ENCODE peak calls at places on chromosomes 1 and 21, in ten cellular contexts. N is fibroblast of mammary gland, Y is A549, Q is AG10803, T is colonic mucosa, G is AG09309, V is nephron progenitor cell, K is testis, B is omental fat pad, L is cardiac fibroblast. Z is an unnamed sample.

GRCh38 chr1:243264718-243265117 is 8.9 kb downstream of the SDCCAG8 start:
- DNase-seq in N (peak; percentile 94), Y (no peak), Q (peak; percentile 82), T (no peak), G (no peak), V (no peak), K (no peak), B (no peak), L (peak; percentile 93), Z (no peak)

GRCh38 chr1:19466112-19466561 is 19.2 kb downstream of the CAPZB start:
- DNase-seq in N (no peak), Y (no peak), Q (no peak), T (no peak), G (no peak), V (no peak), K (peak; percentile 48), B (no peak), L (no peak), Z (no peak)

GRCh38 chr1:169108897-169109560 is 2.5 kb downstream of the ATP1B1 start:
- DNase-seq in N (no peak), Y (no peak), Q (no peak), T (peak; percentile 61), G (no peak), V (no peak), K (peak; percentile 55), B (no peak), L (no peak), Z (no peak)

GRCh38 chr1:40185951-40186864 is 25.0 kb downstream of the RLF start:
- DNase-seq in N (peak; percentile 44), Y (no peak), Q (peak; percentile 63), T (no peak), G (no peak), V (no peak), K (no peak), B (no peak), L (peak; percentile 49), Z (no peak)

GRCh38 chr1:110674337-110675059 is at the start of gene KCNA3:
- DNase-seq in N (no peak), Y (no peak), Q (no peak), T (peak; percentile 31), G (no peak), V (peak; percentile 82), K (peak; percentile 56), B (no peak), L (no peak), Z (peak; percentile 45)

GRCh38 chr1:191615422-191615821 is 542.8 kb upstream of the RGS18 start:
- DNase-seq in N (no peak), Y (no peak), Q (no peak), T (no peak), G (no peak), V (no peak), K (no peak), B (no peak), L (no peak), Z (no peak)

GRCh38 chr21:42286416-42286815 is 28.8 kb downstream of the TFF3 start:
- DNase-seq in N (no peak), Y (no peak), Q (no peak), T (no peak), G (no peak), V (no peak), K (no peak), B (no peak), L (no peak), Z (no peak)

GRCh38 chr1:111448482-111448917 is 556 bp downstream of the WDR77 start:
- DNase-seq in N (peak; percentile 24), Y (peak; percentile 19), Q (peak; percentile 4), T (peak; percentile 38), G (no peak), V (no peak), K (no peak), B (no peak), L (peak; percentile 29), Z (no peak)

GRCh38 chr1:111988743-111989453 is 570 bp downstream of the KCND3 start:
- DNase-seq in N (no peak), Y (no peak), Q (no peak), T (peak; percentile 23), G (no peak), V (peak; percentile 29), K (peak; percentile 25), B (no peak), L (no peak), Z (peak; percentile 19)

GRCh38 chr1:231628207-231628876 is 1.8 kb downstream of the DISC1 start:
- DNase-seq in N (peak; percentile 12), Y (no peak), Q (peak; percentile 45), T (no peak), G (no peak), V (no peak), K (no peak), B (peak; percentile 53), L (peak; percentile 16), Z (no peak)

GRCh38 chr1:179955318-179955638 is 668 bp downstream of the CEP350 start:
- DNase-seq in N (peak; percentile 7), Y (peak; percentile 3), Q (peak; percentile 11), T (no peak), G (no peak), V (no peak), K (peak; percentile 51), B (no peak), L (peak; percentile 33), Z (no peak)

GRCh38 chr1:200634449-200635122 is 14.0 kb upstream of the KIF14 start:
- DNase-seq in N (no peak), Y (no peak), Q (no peak), T (no peak), G (no peak), V (no peak), K (no peak), B (no peak), L (no peak), Z (no peak)
- TF ChIP-seq CTCF in N (peak; percentile 9), Y (peak; percentile 38), Q (no peak), T (no peak), G (no peak), V (no peak), K (no peak), B (no peak), L (no peak), Z (peak; percentile 12)

GRCh38 chr1:161261859-161262225 is 3.3 kb downstream of the PCP4L1 start:
- DNase-seq in N (no peak), Y (no peak), Q (no peak), T (no peak), G (no peak), V (no peak), K (no peak), B (no peak), L (no peak), Z (no peak)

GRCh38 chr1:161260346-161260745 is 1.8 kb downstream of the PCP4L1 start:
- DNase-seq in N (peak; percentile 8), Y (no peak), Q (no peak), T (no peak), G (no peak), V (no peak), K (no peak), B (no peak), L (no peak), Z (no peak)

GRCh38 chr1:161259765-161260164 is 1.2 kb downstream of the PCP4L1 start:
- DNase-seq in N (no peak), Y (no peak), Q (no peak), T (no peak), G (no peak), V (no peak), K (no peak), B (no peak), L (no peak), Z (no peak)

GRCh38 chr1:161258439-161259386 is at the start of gene PCP4L1:
- DNase-seq in N (peak; percentile 48), Y (peak; percentile 73), Q (peak; percentile 29), T (peak; percentile 55), G (no peak), V (peak; percentile 72), K (peak; percentile 72), B (no peak), L (peak; percentile 67), Z (peak; percentile 62)

GRCh38 chr1:161260939-161261858 is 2.7 kb downstream of the PCP4L1 start:
- DNase-seq in N (no peak), Y (no peak), Q (no peak), T (no peak), G (no peak), V (peak; percentile 42), K (no peak), B (no peak), L (no peak), Z (no peak)
- TF ChIP-seq CTCF in N (no peak), Y (no peak), Q (no peak), T (no peak), G (no peak), V (no peak), K (no peak), B (no peak), L (no peak), Z (no peak)

GRCh38 chr1:53835491-53835890 is 2.6 kb downstream of the NDC1 start:
- DNase-seq in N (no peak), Y (no peak), Q (no peak), T (no peak), G (no peak), V (no peak), K (no peak), B (no peak), L (peak; percentile 31), Z (no peak)

GRCh38 chr1:53834776-53835175 is 3.3 kb downstream of the NDC1 start:
- DNase-seq in N (no peak), Y (no peak), Q (no peak), T (no peak), G (no peak), V (no peak), K (no peak), B (no peak), L (no peak), Z (no peak)

GRCh38 chr1:53838654-53838974 is 518 bp upstream of the NDC1 start:
- DNase-seq in N (no peak), Y (no peak), Q (no peak), T (no peak), G (no peak), V (no peak), K (no peak), B (no peak), L (no peak), Z (no peak)

GRCh38 chr1:53842347-53842746 is 4.3 kb upstream of the NDC1 start:
- DNase-seq in N (no peak), Y (no peak), Q (no peak), T (no peak), G (no peak), V (no peak), K (no peak), B (no peak), L (no peak), Z (no peak)

GRCh38 chr1:53837924-53838653 is at the start of gene NDC1:
- DNase-seq in N (peak; percentile 96), Y (peak; percentile 82), Q (peak; percentile 94), T (peak; percentile 96), G (peak; percentile 75), V (peak; percentile 90), K (peak; percentile 97), B (peak; percentile 61), L (peak; percentile 97), Z (peak; percentile 84)
- TF ChIP-seq CTCF in N (no peak), Y (no peak), Q (peak; percentile 14), T (no peak), G (no peak), V (no peak), K (peak; percentile 21), B (no peak), L (no peak), Z (peak; percentile 30)

DNA sequence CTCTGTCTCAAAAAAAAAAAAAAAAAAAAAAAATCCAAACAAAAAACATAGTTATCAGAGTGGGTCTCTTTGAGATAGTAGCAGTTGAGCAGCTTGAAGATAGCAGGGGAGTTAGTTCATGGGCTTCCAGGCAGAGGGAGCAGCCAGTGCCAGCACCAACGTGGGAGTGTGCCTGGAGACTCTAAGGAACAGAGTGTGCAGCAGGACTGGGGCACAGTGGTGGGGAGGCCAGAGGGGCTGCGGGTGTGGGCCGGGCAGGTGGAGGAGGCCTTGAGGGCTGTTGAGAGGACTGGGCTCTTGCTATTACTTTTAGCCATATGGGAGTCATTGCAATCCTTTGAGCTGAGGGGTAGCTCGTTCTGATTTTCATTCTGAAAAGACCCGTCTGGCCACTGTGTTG is 63.8 kb downstream of the RYR2 start:
- DNase-seq in N (no peak), Y (no peak), Q (no peak), T (no peak), G (no peak), V (no peak), K (peak; percentile 94), B (no peak), L (no peak), Z (no peak)
- TF ChIP-seq CTCF in N (no peak), Y (no peak), Q (no peak), T (no peak), G (no peak), V (no peak), K (no peak), B (no peak), L (no peak), Z (no peak)

Z was measured in progenitor cell of endocrine pancreas.